ENCODE peak calls at places on chromosomes 12 and 14, in five cellular contexts. M is transverse colon, L is cardiac muscle cell, J is Peyer's patch, A is GM23338. O is an unnamed sample.
A peak's percentile ranks its signal among the peaks of the same experiment; 100 is the strongest.

GRCh38 chr14:49622022-49622607 is 1.5 kb downstream of the MGAT2 start:
- DNase-seq in L (no peak), A (no peak), J (no peak), M (no peak), O (no peak)

GRCh38 chr12:22518067-22518719 is 26.1 kb downstream of the C2CD5 start:
- DNase-seq in J (no peak), A (no peak), L (peak; percentile 71), M (no peak), O (no peak)

GRCh38 chr14:56552615-56553014 is 27.0 kb upstream of the TMEM260 start:
- DNase-seq in L (no peak), J (no peak), M (no peak), A (peak; percentile 68), O (no peak)

GRCh38 chr14:95185452-95186392 is 28.4 kb upstream of the DICER1 start:
- DNase-seq in M (peak; percentile 53), A (no peak), L (peak; percentile 92), J (no peak), O (peak; percentile 68)

GRCh38 chr14:23984891-23985607 is 3.7 kb upstream of the DHRS4L2 start:
- DNase-seq in L (peak; percentile 97), J (no peak), M (no peak), A (no peak), O (no peak)

GRCh38 chr14:54627718-54628345 is 60.9 kb downstream of the SAMD4A start:
- DNase-seq in L (peak; percentile 80), J (peak; percentile 35), M (no peak), A (peak; percentile 70), O (no peak)

GRCh38 chr12:76064904-76065303 is 19.6 kb downstream of the NAP1L1 start:
- DNase-seq in A (no peak), M (no peak), J (no peak), L (no peak), O (no peak)

GRCh38 chr12:79407671-79408622 is 282.8 kb downstream of the PAWR start:
- DNase-seq in M (peak; percentile 69), L (peak; percentile 94), A (peak; percentile 85), J (no peak), O (no peak)

GRCh38 chr12:11756523-11756922 is 107.0 kb downstream of the ETV6 start:
- DNase-seq in J (no peak), A (no peak), L (no peak), M (no peak), O (no peak)

GRCh38 chr12:47949441-47950341 is 13.7 kb upstream of the TMEM106C start:
- DNase-seq in L (peak; percentile 89), A (peak; percentile 94), J (peak; percentile 32), M (peak; percentile 88), O (peak; percentile 79)

GRCh38 chr14:64855732-64856527 is 23.8 kb downstream of the SPTB start:
- DNase-seq in L (no peak), J (no peak), A (no peak), M (no peak), O (peak; percentile 64)

GRCh38 chr14:75783602-75784313 is 122.7 kb downstream of the TTLL5 start:
- DNase-seq in A (no peak), M (no peak), J (no peak), L (no peak), O (no peak)

GRCh38 chr12:94098466-94098865 is 49.9 kb upstream of the PLXNC1 start:
- DNase-seq in J (no peak), A (no peak), L (peak; percentile 82), M (no peak), O (no peak)

GRCh38 chr14:90087433-90087832 is 25.6 kb downstream of the KCNK13 start:
- DNase-seq in J (no peak), M (peak; percentile 29), A (no peak), L (peak; percentile 94), O (peak; percentile 30)

GRCh38 chr14:69876848-69877306 is 2.3 kb upstream of the SMOC1 start:
- DNase-seq in J (no peak), L (no peak), A (no peak), M (no peak), O (no peak)

GRCh38 chr14:24053548-24054323 is 1.9 kb downstream of the CARMIL3 start:
- DNase-seq in J (no peak), M (no peak), A (no peak), L (no peak), O (no peak)

GRCh38 chr12:6432991-6433390 is 11.8 kb upstream of the CD27 start:
- DNase-seq in L (no peak), A (no peak), M (no peak), J (peak; percentile 47), O (no peak)

DNA sequence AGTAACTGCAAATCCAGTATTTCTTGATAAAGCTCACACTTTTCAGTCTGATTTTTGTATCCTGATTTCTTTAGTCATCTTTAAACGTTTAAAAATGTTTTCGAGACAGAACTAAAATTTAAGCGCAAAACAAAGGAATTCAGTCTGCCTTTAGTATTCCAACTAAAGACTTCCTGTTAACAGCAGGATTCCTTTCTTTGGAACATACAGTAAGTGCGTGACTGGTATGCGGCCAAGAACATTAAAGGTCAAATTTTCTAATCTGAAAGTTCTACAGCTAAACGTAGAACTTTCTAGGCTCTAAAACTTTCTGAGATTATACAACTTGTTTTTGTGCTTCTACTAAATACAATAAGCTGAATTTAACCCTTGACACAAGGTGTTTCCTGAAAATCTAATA is 9.9 kb downstream of the SAV1 start:
- DNase-seq in J (no peak), M (no peak), L (peak; percentile 77), A (peak; percentile 83), O (no peak)
- H3K4me1 ChIP-seq in J (no peaks in the 10 kb centered on the region), M (no peaks in the 10 kb centered on the region), L (peaks cover 8% of the 10 kb centered on the region), A (peaks cover 25% of the 10 kb centered on the region), O (peaks cover 17% of the 10 kb centered on the region)

GRCh38 chr12:133124674-133125073 is 5.4 kb downstream of the ZNF891 start:
- DNase-seq in A (no peak), M (no peak), L (no peak), J (no peak), O (no peak)
- H3K36me3 ChIP-seq in A (peaks cover 90% of the 10 kb centered on the region), M (peaks cover 77% of the 10 kb centered on the region), L (peaks cover 17% of the 10 kb centered on the region), J (peaks cover 51% of the 10 kb centered on the region), O (peaks cover 32% of the 10 kb centered on the region)

GRCh38 chr12:56374726-56375597 is 12.3 kb upstream of the APOF start:
- DNase-seq in M (no peak), J (no peak), L (no peak), A (no peak), O (no peak)
- H3K4me3 ChIP-seq in M (no peak overlapping the region), J (no peak overlapping the region), L (no peak overlapping the region), A (no peak overlapping the region), O (no peak overlapping the region)

GRCh38 chr12:67659296-67659695 is 10.8 kb downstream of the DYRK2 start:
- DNase-seq in J (no peak), A (no peak), L (no peak), M (no peak), O (no peak)

GRCh38 chr12:67661311-67662011 is 12.9 kb downstream of the DYRK2 start:
- DNase-seq in L (peak; percentile 57), A (no peak), M (no peak), J (no peak), O (no peak)

GRCh38 chr12:67663121-67663520 is 14.6 kb downstream of the DYRK2 start:
- DNase-seq in A (no peak), J (no peak), M (no peak), L (peak; percentile 55), O (no peak)

GRCh38 chr12:67655829-67656614 is 7.5 kb downstream of the DYRK2 start:
- DNase-seq in A (no peak), J (no peak), M (no peak), L (no peak), O (no peak)

GRCh38 chr12:67658486-67658885 is 9.9 kb downstream of the DYRK2 start:
- DNase-seq in J (no peak), L (no peak), M (no peak), A (no peak), O (no peak)
- H3K4me1 ChIP-seq in J (no peaks in the 10 kb centered on the region), L (peaks cover 60% of the 10 kb centered on the region), M (peaks cover 9% of the 10 kb centered on the region), A (peaks cover 4% of the 10 kb centered on the region), O (peaks cover 88% of the 10 kb centered on the region)

DNA sequence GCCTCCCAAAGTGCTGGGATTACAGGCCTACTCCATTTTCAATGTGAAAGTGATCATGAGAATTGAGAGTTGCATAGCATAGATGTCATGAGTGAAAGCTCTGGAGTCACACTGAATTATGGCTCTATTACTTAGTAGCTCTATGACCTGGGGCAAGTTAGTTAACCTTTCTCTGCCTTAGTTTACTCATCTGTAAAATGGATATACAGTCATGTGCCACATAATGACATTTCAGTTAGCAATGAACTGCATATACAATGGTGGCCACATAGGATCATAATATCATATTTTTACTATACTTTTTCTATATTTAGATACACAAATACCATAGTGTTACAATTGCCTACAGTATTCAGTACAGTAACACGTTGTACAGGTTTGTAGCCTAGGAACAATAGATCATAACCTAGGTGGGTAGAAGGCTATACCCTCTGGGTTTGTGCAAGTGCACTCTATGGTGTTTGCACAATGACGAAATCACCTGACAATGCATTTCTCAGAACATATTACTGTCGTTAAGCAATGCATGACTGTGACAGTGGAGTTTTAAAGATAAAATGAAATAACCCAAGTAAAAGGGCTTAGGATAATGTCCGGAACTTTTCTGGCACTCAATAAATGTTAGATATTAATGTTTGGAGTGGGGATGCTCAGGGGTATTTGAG is 53.1 kb downstream of the ZFYVE26 start:
- DNase-seq in L (no peak), M (no peak), J (no peak), A (no peak), O (no peak)
- H3K36me3 ChIP-seq in L (peaks cover 31% of the 10 kb centered on the region), M (peaks cover 20% of the 10 kb centered on the region), J (peaks cover 86% of the 10 kb centered on the region), A (peaks cover 10% of the 10 kb centered on the region), O (peaks cover 96% of the 10 kb centered on the region)

DNA sequence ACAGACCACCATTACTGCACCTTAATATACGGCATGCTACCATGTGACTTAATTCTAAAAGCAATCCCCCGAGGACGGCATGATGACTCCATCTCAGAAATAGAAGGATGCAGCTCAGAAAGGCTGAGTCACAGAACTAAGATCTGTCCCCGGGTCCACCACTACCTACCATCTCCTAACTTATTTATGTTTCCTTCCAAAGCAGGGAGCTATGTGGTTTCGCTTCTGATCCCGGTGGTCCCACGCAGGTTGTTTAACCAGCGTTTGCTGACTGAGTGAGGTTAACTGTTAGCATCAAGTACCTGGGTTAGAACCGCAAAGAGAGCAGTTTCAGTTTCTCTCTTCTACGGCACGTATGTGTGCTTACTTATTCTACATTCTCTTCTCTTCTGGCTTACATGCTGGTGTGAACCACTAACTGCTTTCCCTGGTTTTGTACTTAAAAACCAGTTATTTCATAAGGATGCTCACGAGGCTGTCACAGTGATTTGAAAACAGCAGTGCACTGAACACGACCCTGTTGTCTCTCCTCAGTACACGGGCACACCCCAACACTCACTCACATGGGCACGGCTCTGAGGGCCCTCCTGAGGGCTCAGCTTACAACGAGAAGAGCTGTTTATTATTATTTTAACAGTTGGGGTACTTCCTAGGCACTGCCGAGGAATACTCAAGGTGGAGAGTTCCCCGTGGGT is 66.7 kb downstream of the CCDC88C start:
- DNase-seq in A (no peak), L (no peak), M (no peak), J (peak; percentile 53), O (no peak)
- H3K4me3 ChIP-seq in A (no peak overlapping the region), L (no peak overlapping the region), M (peak overlapping the region; percentile 24), J (peak overlapping the region; percentile 3), O (no peak overlapping the region)

DNA sequence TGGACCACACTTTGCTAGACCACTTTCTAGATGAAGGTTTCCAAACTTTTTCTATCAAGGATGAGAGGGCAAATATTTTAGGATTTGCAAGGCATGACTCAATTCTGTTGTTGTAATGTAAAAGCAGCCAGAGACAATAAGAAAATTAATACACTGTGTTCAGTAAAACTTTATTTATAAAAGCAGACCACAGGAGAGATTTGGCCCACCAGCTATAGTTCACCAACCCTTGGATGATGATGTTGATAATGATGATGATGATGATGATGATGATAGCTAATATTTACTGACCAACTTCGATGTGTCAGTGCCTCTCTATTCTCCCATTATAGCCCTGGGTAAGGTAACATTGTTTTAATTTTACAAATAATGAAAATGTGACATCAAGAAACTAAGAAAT is 156.5 kb downstream of the BTG1 start:
- DNase-seq in J (no peak), A (no peak), L (no peak), M (no peak), O (no peak)
- H3K4me1 ChIP-seq in J (no peaks in the 10 kb centered on the region), A (peaks cover 11% of the 10 kb centered on the region), L (peaks cover 20% of the 10 kb centered on the region), M (no peaks in the 10 kb centered on the region), O (no peaks in the 10 kb centered on the region)

O was measured in psoas muscle.